ENCODE peak calls at places on chromosomes 1 and 21, in ten cellular contexts. H is tibial nerve, T is omental fat pad, E is thoracic aorta, M is upper lobe of right lung, Y is coronary artery, Q is foreskin fibroblast, W is HFF-Myc, U is left lung, N is GM20000. S is an unnamed sample.

GRCh38 chr1:37055631-37056030 is 21.3 kb upstream of the GRIK3 start:
- DNase-seq in H (no peak), N (no peak), Q (no peak), E (no peak), U (no peak), M (no peak), W (no peak), T (no peak), Y (no peak), S (no peak)

GRCh38 chr1:175472464-175472863 is 270.9 kb downstream of the TNR start:
- DNase-seq in T (no peak), U (no peak), E (no peak), N (no peak), Q (no peak), M (no peak), Y (no peak), W (no peak), H (no peak), S (no peak)

GRCh38 chr21:45820171-45821091 is 161.1 kb upstream of the COL6A1 start:
- DNase-seq in U (peak; percentile 90), N (peak; percentile 87), E (no peak), Y (peak; percentile 71), H (peak; percentile 73), M (peak; percentile 87), W (peak; percentile 77), Q (peak; percentile 81), T (peak; percentile 34), S (peak; percentile 73)

GRCh38 chr1:76141898-76142297 is 67.4 kb downstream of the ST6GALNAC3 start:
- DNase-seq in H (no peak), N (no peak), T (no peak), Q (no peak), W (no peak), E (no peak), M (no peak), U (no peak), Y (no peak), S (no peak)

GRCh38 chr1:198162091-198162767 is 5.4 kb downstream of the NEK7 start:
- DNase-seq in T (no peak), N (peak; percentile 44), Y (no peak), Q (no peak), E (no peak), M (no peak), W (no peak), U (no peak), H (no peak), S (no peak)

GRCh38 chr1:116855220-116855619 is 54.5 kb upstream of the PTGFRN start:
- DNase-seq in E (no peak), Y (no peak), Q (no peak), T (no peak), W (no peak), H (peak; percentile 16), U (no peak), M (no peak), N (no peak), S (no peak)

GRCh38 chr1:112833806-112834205 is 118.7 kb upstream of the PPM1J start:
- DNase-seq in E (no peak), T (no peak), Y (no peak), H (no peak), U (no peak), M (no peak), W (no peak), N (no peak), Q (no peak), S (no peak)

GRCh38 chr1:37487619-37487984 is 13.2 kb downstream of the ZC3H12A start:
- DNase-seq in N (no peak), T (no peak), E (no peak), Y (no peak), U (no peak), H (no peak), Q (no peak), W (no peak), M (no peak), S (no peak)

GRCh38 chr21:36717901-36718465 is 19.1 kb downstream of the SIM2 start:
- DNase-seq in Q (no peak), M (no peak), W (no peak), Y (no peak), T (no peak), U (no peak), E (no peak), H (no peak), N (no peak), S (no peak)

DNA sequence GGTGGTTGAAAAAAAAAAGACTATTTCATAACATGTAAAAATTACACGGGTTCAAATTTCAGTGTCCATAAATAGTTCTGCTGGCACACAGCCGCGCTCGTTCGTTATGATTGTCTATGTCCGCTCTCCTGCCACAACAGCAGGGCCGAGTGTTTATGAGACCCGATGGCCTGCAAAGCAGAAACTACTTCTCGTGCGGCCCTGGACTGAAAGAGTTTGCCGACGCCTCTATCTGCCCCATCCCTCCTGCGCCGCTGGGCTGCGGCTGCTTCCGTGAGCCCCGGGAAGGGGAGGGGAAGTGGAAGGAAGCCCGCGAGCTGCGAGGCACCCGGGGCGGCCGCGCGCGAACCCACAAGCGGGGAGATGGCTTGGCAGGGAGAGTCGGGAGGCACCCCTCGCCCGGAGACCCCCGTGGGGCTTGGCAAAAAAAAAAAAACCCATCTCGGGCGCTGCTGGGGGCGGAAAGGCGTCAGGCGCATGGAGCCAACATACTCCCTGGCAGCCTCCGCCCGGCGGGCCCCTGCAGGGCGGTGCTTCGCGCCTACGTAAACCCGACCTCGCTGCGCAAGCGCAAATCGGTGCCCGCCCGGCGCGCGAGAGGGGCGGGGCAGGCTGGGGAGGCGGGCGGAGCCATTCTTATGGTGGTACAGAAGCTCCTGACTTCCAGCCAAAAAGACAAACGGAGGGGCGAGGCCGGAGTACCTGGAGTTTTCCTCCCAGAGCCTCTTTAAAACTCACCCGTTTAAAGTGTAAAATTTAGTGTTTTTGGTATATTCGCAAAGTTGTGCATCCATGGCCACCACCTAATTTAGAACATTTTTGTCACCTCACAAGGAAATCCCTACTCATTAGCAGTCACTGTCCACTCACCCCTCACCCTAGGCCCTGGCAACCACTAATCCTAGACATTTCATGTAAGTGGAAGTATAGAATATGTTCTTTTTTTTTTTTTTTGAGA is 8.3 kb downstream of the SLC27A3 start:
- DNase-seq in E (no peak), H (peak; percentile 83), T (peak; percentile 57), U (peak; percentile 98), N (peak; percentile 97), M (peak; percentile 96), Q (peak; percentile 90), Y (peak; percentile 95), W (no peak), S (peak; percentile 82)
- TF ChIP-seq CTCF in E (peak; percentile 26), H (peak; percentile 69), T (no peak), U (no peak), N (no peak), M (no peak), Q (no peak), Y (no peak), W (no peak), S (no peak)

DNA sequence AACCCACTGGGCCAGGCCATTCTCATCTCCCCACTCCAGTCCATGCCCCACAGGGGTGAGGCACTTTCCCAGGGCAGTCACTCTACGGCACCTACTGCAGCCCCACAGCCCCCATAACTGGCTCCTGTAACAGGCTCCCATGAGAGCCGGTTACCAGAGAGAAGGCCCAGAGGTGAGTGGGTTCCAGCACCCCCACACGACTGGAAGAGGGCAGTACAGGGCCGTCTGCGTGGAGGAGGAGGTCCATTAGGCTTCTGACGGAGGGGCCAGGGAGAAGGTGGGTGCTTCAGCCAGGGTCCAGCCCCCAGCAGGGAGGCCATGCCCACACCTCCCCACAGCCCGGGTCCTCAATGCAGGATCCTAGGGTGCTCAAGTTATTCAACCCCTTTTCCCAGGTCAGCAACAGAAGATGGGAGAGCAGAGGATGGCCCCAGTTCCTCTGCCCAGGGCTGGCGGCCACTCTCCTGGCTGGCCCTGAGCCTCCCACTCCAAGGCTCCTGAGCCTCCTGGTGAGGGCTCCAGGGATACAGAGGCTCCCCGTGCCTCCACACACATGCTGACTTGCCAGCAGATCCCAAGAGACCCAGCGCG is 1.6 kb downstream of the ACAP3 start:
- DNase-seq in T (no peak), M (no peak), N (peak; percentile 66), W (no peak), U (no peak), H (no peak), Q (peak; percentile 28), E (no peak), Y (no peak), S (no peak)
- TF ChIP-seq CTCF in T (no peak), M (no peak), N (no peak), W (peak; percentile 17), U (no peak), H (no peak), Q (peak; percentile 7), E (no peak), Y (no peak), S (peak; percentile 23)

GRCh38 chr1:178976541-178976940 is 49.2 kb upstream of the FAM20B start:
- DNase-seq in N (no peak), W (no peak), Q (no peak), T (no peak), M (no peak), U (no peak), Y (no peak), H (no peak), E (no peak), S (no peak)

GRCh38 chr1:178969226-178969987 is 56.3 kb upstream of the FAM20B start:
- DNase-seq in Q (no peak), N (no peak), M (no peak), U (no peak), W (no peak), E (no peak), T (no peak), H (no peak), Y (no peak), S (no peak)

GRCh38 chr1:178970184-178970583 is 55.5 kb upstream of the FAM20B start:
- DNase-seq in M (no peak), Y (no peak), Q (no peak), N (no peak), H (no peak), E (no peak), W (no peak), T (no peak), U (no peak), S (no peak)

GRCh38 chr1:178973671-178974091 is 52.0 kb upstream of the FAM20B start:
- DNase-seq in Q (no peak), W (peak; percentile 47), U (no peak), N (no peak), M (no peak), T (no peak), Y (no peak), E (no peak), H (no peak), S (no peak)
- TF ChIP-seq CTCF in Q (no peak), W (no peak), U (no peak), N (no peak), M (no peak), T (no peak), Y (no peak), E (no peak), H (no peak), S (no peak)

DNA sequence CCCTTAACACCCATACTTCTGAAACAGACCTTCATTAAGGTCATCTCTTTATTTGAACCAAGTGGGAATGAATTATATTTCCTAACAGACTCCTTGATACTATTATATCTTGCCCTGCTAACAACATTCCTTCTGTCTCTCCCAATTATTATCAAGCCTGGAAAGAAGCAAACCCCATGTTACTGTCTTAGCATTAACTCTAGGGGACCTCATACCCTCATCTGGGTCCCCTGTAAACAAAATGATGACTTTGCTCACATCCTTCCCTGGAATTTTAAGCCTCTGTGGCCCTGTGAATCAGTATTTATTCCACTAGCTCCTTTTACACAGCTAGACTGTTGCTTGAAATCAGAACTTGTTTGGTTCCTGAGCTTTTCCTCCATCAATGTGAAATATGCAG is 38.3 kb upstream of the BCL10 start:
- DNase-seq in N (no peak), Q (peak; percentile 57), T (no peak), U (no peak), W (no peak), Y (no peak), H (no peak), E (no peak), M (no peak), S (peak; percentile 80)
- TF ChIP-seq CTCF in N (no peak), Q (no peak), T (no peak), U (no peak), W (no peak), Y (no peak), H (no peak), E (no peak), M (no peak), S (peak; percentile 9)

S was measured in AG09319.